ENCODE peak calls at places on chromosomes 5 and 9, in eight cellular contexts. X is GM10248; Q is OCI-LY7; P is naive thymus-derived CD8-positive, alpha-beta T cell; T is lower lobe of right lung; Y is astrocyte; M is iris pigment epithelial cell; V is HT-29. C is an unnamed sample.

GRCh38 chr9:94586316-94586715 is 7.3 kb downstream of the FBP2 start:
- DNase-seq in P (no peak), M (peak; percentile 21), T (no peak), X (no peak), V (no peak), Q (no peak), Y (no peak), C (no peak)

GRCh38 chr9:127112056-127112455 is 10.4 kb downstream of the ANGPTL2 start:
- DNase-seq in Q (no peak), V (no peak), Y (no peak), T (peak; percentile 61), P (no peak), M (no peak), X (no peak), C (no peak)

GRCh38 chr9:127572961-127573727 is 38.9 kb upstream of the STXBP1 start:
- DNase-seq in Q (no peak), T (no peak), M (peak; percentile 88), P (no peak), Y (peak; percentile 73), X (no peak), V (peak; percentile 52), C (no peak)

GRCh38 chr5:172642511-172642910 is 1.4 kb downstream of the NEURL1B start:
- DNase-seq in P (no peak), V (no peak), Q (no peak), Y (no peak), M (no peak), X (no peak), T (no peak), C (no peak)

GRCh38 chr5:73319036-73319435 is 129.5 kb downstream of the FOXD1 start:
- DNase-seq in V (no peak), M (no peak), Q (no peak), T (no peak), P (no peak), Y (peak; percentile 76), X (no peak), C (no peak)

GRCh38 chr5:143041972-143042770 is 272.0 kb downstream of the ARHGAP26 start:
- DNase-seq in Y (peak; percentile 52), T (no peak), M (peak; percentile 61), V (no peak), P (no peak), Q (no peak), X (no peak), C (no peak)

GRCh38 chr5:54176066-54176835 is 134.1 kb downstream of the ARL15 start:
- DNase-seq in Q (no peak), X (no peak), T (no peak), M (no peak), P (no peak), Y (no peak), V (no peak), C (no peak)

GRCh38 chr5:116853992-116854391 is 279.4 kb upstream of the SEMA6A start:
- DNase-seq in P (no peak), X (no peak), Y (no peak), Q (no peak), V (no peak), T (no peak), M (no peak), C (no peak)

GRCh38 chr5:102561894-102562760 is 63.3 kb upstream of the SLCO6A1 start:
- DNase-seq in T (peak; percentile 46), V (peak; percentile 62), P (no peak), M (no peak), Q (peak; percentile 16), Y (no peak), X (no peak), C (peak; percentile 65)

GRCh38 chr9:122112238-122112637 is 19.1 kb upstream of the TTLL11 start:
- DNase-seq in X (no peak), T (no peak), P (no peak), M (no peak), Q (no peak), Y (no peak), V (no peak), C (no peak)

GRCh38 chr5:112142769-112143270 is 276.3 kb downstream of the EPB41L4A start:
- DNase-seq in T (peak; percentile 50), Q (no peak), M (peak; percentile 63), V (peak; percentile 20), X (no peak), P (no peak), Y (peak; percentile 67), C (no peak)

GRCh38 chr5:91641730-91642350 is 258.7 kb upstream of the ARRDC3 start:
- DNase-seq in P (no peak), X (no peak), V (peak; percentile 83), Y (peak; percentile 12), Q (peak; percentile 50), M (peak; percentile 51), T (no peak), C (no peak)

GRCh38 chr5:8138884-8139283 is 269.9 kb downstream of the MTRR start:
- DNase-seq in V (no peak), P (no peak), Q (no peak), Y (no peak), M (no peak), X (no peak), T (no peak), C (no peak)

GRCh38 chr9:69186841-69187611 is 12.9 kb downstream of the TJP2 start:
- DNase-seq in P (no peak), Y (peak; percentile 71), Q (no peak), V (no peak), M (peak; percentile 59), X (no peak), T (no peak), C (no peak)

GRCh38 chr5:50716134-50716533 is 49.7 kb downstream of the PARP8 start:
- DNase-seq in X (no peak), M (no peak), Y (no peak), V (no peak), P (no peak), T (no peak), Q (no peak), C (no peak)

GRCh38 chr5:98468188-98468869 is 305.1 kb upstream of the RGMB start:
- DNase-seq in M (peak; percentile 95), Q (no peak), P (no peak), X (no peak), Y (peak; percentile 92), T (no peak), V (no peak), C (no peak)

C was measured in WERI-Rb-1.